ENCODE peak calls at places on chromosomes 5 and 9, in four cellular contexts. B, V, S and H are unnamed samples.

GRCh38 chr5:37723147-37723961 is 116.5 kb downstream of the GDNF start:
- DNase-seq in B (no peak), V (no peak), S (peak), H (peak)

GRCh38 chr5:113748403-113748802 is 234.9 kb downstream of the YTHDC2 start:
- DNase-seq in B (no peak), S (no peak), V (no peak), H (no peak)

GRCh38 chr9:121213136-121213806 is 11.6 kb upstream of the RAB14 start:
- DNase-seq in V (peak), B (no peak), S (peak), H (peak)

GRCh38 chr5:154288145-154288544 is 97.6 kb downstream of the GALNT10 start:
- DNase-seq in S (no peak), V (peak), B (no peak), H (no peak)

GRCh38 chr5:66518753-66519152 is 77.4 kb upstream of the MAST4 start:
- DNase-seq in V (no peak), B (no peak), S (no peak), H (no peak)

GRCh38 chr5:160923927-160924705 is 72.1 kb upstream of the ATP10B start:
- DNase-seq in V (peak), B (no peak), S (no peak), H (no peak)

GRCh38 chr5:160188151-160188967 is 40.9 kb upstream of the FABP6 start:
- DNase-seq in V (no peak), S (peak), B (no peak), H (no peak)

GRCh38 chr5:16464664-16465543 is 696 bp downstream of the ZNF622 start:
- DNase-seq in S (no peak), B (no peak), V (no peak), H (no peak)

GRCh38 chr5:141747646-141748229 is 65.7 kb upstream of the ARAP3 start:
- DNase-seq in B (no peak), S (no peak), V (no peak), H (no peak)

GRCh38 chr9:121528642-121529041 is 29.0 kb upstream of the GGTA1 start:
- DNase-seq in V (no peak), B (no peak), S (no peak), H (no peak)

GRCh38 chr5:133149333-133149732 is 97.5 kb downstream of the HSPA4 start:
- DNase-seq in S (no peak), B (no peak), V (no peak), H (no peak)

GRCh38 chr5:158722940-158723339 is 376.8 kb downstream of the EBF1 start:
- DNase-seq in S (no peak), B (no peak), V (no peak), H (peak)
- TF ChIP-seq HDAC2 in S (no peak), B (no peak), V (no peak), H (peak)

GRCh38 chr5:170268153-170268689 is 29.4 kb downstream of the LCP2 start:
- DNase-seq in V (no peak), B (no peak), S (no peak), H (no peak)

GRCh38 chr5:170263906-170264305 is 31.1 kb downstream of the C5orf58 start:
- DNase-seq in S (no peak), B (no peak), V (no peak), H (no peak)

GRCh38 chr5:170266570-170267379 is 30.8 kb downstream of the LCP2 start:
- DNase-seq in V (no peak), B (no peak), S (no peak), H (no peak)

GRCh38 chr5:170267431-170268152 is 30.0 kb downstream of the LCP2 start:
- DNase-seq in B (peak), S (peak), V (peak), H (peak)

GRCh38 chr5:170265527-170265926 is 32.0 kb downstream of the LCP2 start:
- DNase-seq in B (no peak), V (no peak), S (no peak), H (no peak)
- TF ChIP-seq POLR2AphosphoS5 in B (no peak), V (no peak), S (no peak), H (no peak)

GRCh38 chr9:36163049-36163839 is 5.9 kb upstream of the CCIN start:
- DNase-seq in V (peak), B (no peak), S (no peak), H (peak)
- TF ChIP-seq GABPA in V (no peak), B (no peak), S (no peak), H (no peak)

DNA sequence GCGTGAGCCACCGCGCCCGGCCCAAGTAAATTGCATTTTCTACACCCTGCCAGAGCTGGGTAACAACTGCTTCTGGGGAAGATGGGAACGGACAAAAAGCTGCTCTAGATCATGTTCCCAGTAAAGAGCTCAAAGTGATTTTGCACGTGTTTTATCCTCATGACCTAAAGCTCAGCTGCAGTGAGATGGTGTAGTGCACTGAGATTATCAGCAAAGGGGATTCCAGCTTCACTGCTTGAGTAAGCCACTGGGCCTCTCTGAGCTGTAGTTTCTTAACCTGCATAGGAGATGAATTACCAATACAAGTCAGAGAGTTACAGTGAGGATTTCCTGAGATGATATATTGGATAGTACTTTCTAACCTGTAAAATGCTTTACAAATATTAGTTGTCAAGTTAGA is 279.2 kb upstream of the DMRT1 start:
- DNase-seq in V (no peak), S (no peak), B (no peak), H (no peak)
- TF ChIP-seq HDAC2 in V (no peak), S (no peak), B (no peak), H (no peak)

GRCh38 chr9:16092142-16092541 is 539.3 kb downstream of the CCDC171 start:
- DNase-seq in B (no peak), V (no peak), S (no peak), H (no peak)

GRCh38 chr9:16090907-16091629 is 538.2 kb downstream of the CCDC171 start:
- DNase-seq in V (no peak), B (no peak), S (no peak), H (no peak)

DNA sequence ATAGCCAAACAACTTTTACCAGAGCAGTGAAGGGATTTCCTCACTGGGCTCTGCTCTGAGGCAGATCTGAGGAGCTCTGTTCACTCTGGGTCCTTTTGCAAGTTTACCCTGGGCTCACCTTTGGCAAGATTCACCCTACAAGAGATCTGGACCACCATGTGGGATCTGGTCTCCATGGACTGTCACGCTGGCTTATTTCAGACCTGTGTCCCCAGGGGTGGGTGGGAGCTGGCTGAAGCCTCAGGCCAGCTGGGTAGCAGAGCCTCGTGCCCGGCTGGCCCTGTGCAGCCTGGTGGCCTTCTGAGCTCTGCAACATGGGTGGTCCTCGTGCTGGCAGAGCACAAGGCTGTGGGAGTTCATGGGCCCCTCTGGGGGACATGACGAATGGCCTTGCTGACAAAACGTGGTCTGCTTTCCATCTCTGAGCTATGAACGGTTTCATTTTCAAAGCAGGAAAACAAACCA is 539.8 kb downstream of the CCDC171 start:
- DNase-seq in B (no peak), S (no peak), V (no peak), H (no peak)
- TF ChIP-seq POLR2AphosphoS5 in B (no peak), S (no peak), V (no peak), H (no peak)